ENCODE peak calls at places on chromosome 7, in five cellular contexts. X is left cardiac atrium; W is activated naive CD8-positive, alpha-beta T cell treated with anti-CD3 and anti-CD28 coated beads, Interleukin-2, amount 10 ng/mL, durations not matched to agents 7 days and 5 days; U is activated CD8-positive, alpha-beta T cell treated with anti-CD3 and anti-CD28 coated beads for 36 hours; H is naive thymus-derived CD8-positive, alpha-beta T cell. I is an unnamed sample.

GRCh38 chr7:91280180-91280579 is 15.9 kb downstream of the FZD1 start:
- ATAC-seq in W (no peak), X (no peak), H (no peak), U (no peak), I (no peak)

GRCh38 chr7:66952343-66953043 is 31.5 kb downstream of the TMEM248 start:
- ATAC-seq in X (peak), U (no peak), H (no peak), W (no peak), I (no peak)

GRCh38 chr7:23335141-23335540 is 36.0 kb downstream of the MALSU1 start:
- ATAC-seq in W (no peak), U (no peak), X (no peak), H (no peak), I (no peak)

GRCh38 chr7:34247468-34247867 is 342.1 kb downstream of the BMPER start:
- ATAC-seq in H (no peak), X (no peak), W (no peak), U (no peak), I (no peak)

GRCh38 chr7:92671502-92672169 is 81.4 kb upstream of the FAM133B start:
- ATAC-seq in U (peak), H (no peak), W (peak), X (no peak), I (peak)

GRCh38 chr7:63233881-63234280 is 764.8 kb upstream of the ZNF722 start:
- ATAC-seq in H (no peak), X (no peak), U (no peak), W (no peak), I (no peak)

GRCh38 chr7:121994625-121995410 is 121.9 kb downstream of the PTPRZ1 start:
- ATAC-seq in W (peak), H (no peak), U (peak), X (peak), I (peak)

GRCh38 chr7:13832346-13832745 is 157.1 kb downstream of the ETV1 start:
- ATAC-seq in H (no peak), W (no peak), X (no peak), U (no peak), I (no peak)

GRCh38 chr7:92824450-92824849 is 11.9 kb downstream of the CDK6 start:
- ATAC-seq in H (no peak), U (no peak), W (no peak), X (no peak), I (peak)